ENCODE peak calls at places on chromosomes 2 and 18, in five cellular contexts. V, N, L, Q and O are unnamed samples.

GRCh38 chr2:192978317-192978874 is 783.7 kb upstream of the TMEFF2 start:
- DNase-seq in L (no peak), N (no peak), Q (no peak), V (no peak), O (no peak)

GRCh38 chr2:211407076-211407475 is 850.7 kb downstream of the CPS1 start:
- DNase-seq in V (no peak), N (no peak), L (no peak), Q (no peak), O (no peak)

GRCh38 chr18:9474103-9474982 is 970 bp upstream of the RALBP1 start:
- DNase-seq in L (no peak), N (peak; percentile 19), Q (peak; percentile 91), V (peak; percentile 73), O (no peak)

GRCh38 chr2:98382739-98383138 is 36.5 kb downstream of the CNGA3 start:
- DNase-seq in Q (no peak), V (no peak), N (no peak), L (no peak), O (no peak)

GRCh38 chr2:121102949-121103348 is 182.1 kb downstream of the TFCP2L1 start:
- DNase-seq in L (no peak), V (no peak), N (no peak), Q (no peak), O (no peak)

GRCh38 chr18:46061796-46062195 is 10.3 kb downstream of the PSTPIP2 start:
- DNase-seq in N (no peak), L (no peak), Q (no peak), V (no peak), O (no peak)

GRCh38 chr2:236174608-236175001 is 6.4 kb upstream of the GBX2 start:
- DNase-seq in N (peak; percentile 57), L (no peak), V (no peak), Q (no peak), O (no peak)

GRCh38 chr2:238389985-238390682 is 36.6 kb upstream of the ASB1 start:
- DNase-seq in N (no peak), V (peak; percentile 23), Q (no peak), L (no peak), O (no peak)

GRCh38 chr2:223005496-223005895 is 46.5 kb upstream of the KCNE4 start:
- DNase-seq in L (no peak), V (peak; percentile 25), Q (peak; percentile 24), N (no peak), O (no peak)

GRCh38 chr2:217258170-217258569 is 398.3 kb upstream of the TNP1 start:
- DNase-seq in L (no peak), V (no peak), N (no peak), Q (no peak), O (no peak)

GRCh38 chr2:16254356-16254965 is 314.1 kb downstream of the MYCN start:
- DNase-seq in L (no peak), Q (no peak), V (no peak), N (no peak), O (no peak)

GRCh38 chr18:3329471-3329870 is 67.5 kb downstream of the MYL12B start:
- DNase-seq in L (no peak), V (no peak), Q (no peak), N (peak; percentile 95), O (no peak)

GRCh38 chr2:172624996-172625395 is 69.1 kb downstream of the PDK1 start:
- DNase-seq in Q (no peak), V (peak; percentile 61), N (no peak), L (no peak), O (no peak)

GRCh38 chr2:30235008-30235655 is 3.8 kb downstream of the LBH start:
- DNase-seq in Q (no peak), N (no peak), L (no peak), V (peak; percentile 60), O (no peak)

GRCh38 chr18:31880186-31880898 is 62.6 kb downstream of the TRAPPC8 start:
- DNase-seq in N (no peak), Q (no peak), V (no peak), L (no peak), O (no peak)

GRCh38 chr2:4674007-4674406 is 970.6 kb downstream of the DCDC2C start:
- DNase-seq in Q (no peak), N (no peak), L (no peak), V (no peak), O (no peak)

GRCh38 chr2:149192425-149192824 is 138.0 kb upstream of the LYPD6 start:
- DNase-seq in L (no peak), V (no peak), N (peak; percentile 41), Q (no peak), O (no peak)

GRCh38 chr2:68336192-68336591 is 16.4 kb upstream of the CNRIP1 start:
- DNase-seq in Q (peak; percentile 5), N (no peak), L (no peak), V (peak; percentile 83), O (no peak)

GRCh38 chr2:5070257-5070656 is 621.9 kb upstream of the SOX11 start:
- DNase-seq in V (no peak), L (no peak), N (peak; percentile 78), Q (no peak), O (no peak)

GRCh38 chr18:9139400-9140039 is 2.9 kb downstream of the ANKRD12 start:
- DNase-seq in Q (no peak), L (no peak), N (no peak), V (no peak), O (no peak)

GRCh38 chr18:58004317-58004716 is 39.7 kb upstream of the NEDD4L start:
- DNase-seq in V (peak; percentile 81), N (no peak), Q (peak; percentile 66), L (no peak), O (no peak)

GRCh38 chr2:177478029-177478428 is 85.5 kb downstream of the AGPS start:
- DNase-seq in V (no peak), L (no peak), Q (no peak), N (peak; percentile 63), O (no peak)

GRCh38 chr18:47036298-47036874 is 965 bp upstream of the ELOA2 start:
- DNase-seq in L (no peak), N (peak; percentile 56), V (peak; percentile 28), Q (peak; percentile 42), O (no peak)

GRCh38 chr2:28736034-28736433 is 15.6 kb upstream of the PPP1CB start:
- DNase-seq in L (no peak), V (no peak), Q (no peak), N (no peak), O (no peak)

DNA sequence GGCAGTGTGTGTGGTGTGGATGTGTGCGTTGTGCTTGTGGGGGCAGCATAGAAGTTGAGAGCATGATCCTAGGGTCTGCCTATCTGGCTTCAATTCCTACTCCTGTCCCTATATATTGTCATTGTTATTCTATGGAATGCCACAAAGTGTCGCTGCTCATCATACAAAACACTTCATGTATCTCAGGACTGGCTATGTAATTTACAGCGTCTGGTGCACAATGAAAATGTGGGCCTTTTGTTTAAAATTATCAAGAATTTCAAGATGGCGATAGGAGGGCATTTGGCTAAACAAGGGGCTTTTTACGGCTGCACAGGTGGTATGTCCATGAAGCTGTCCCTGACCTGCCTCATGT is 3.4 kb downstream of the SERPINB2 start:
- DNase-seq in V (peak; percentile 18), L (no peak), N (no peak), Q (peak; percentile 41), O (no peak)
- H3K79me1 ChIP-seq in V (no peaks in the 10 kb centered on the region), L (no peaks in the 10 kb centered on the region), N (no peaks in the 10 kb centered on the region), Q (no peaks in the 10 kb centered on the region), O (no peaks in the 10 kb centered on the region)

GRCh38 chr2:160228141-160228963 is 28.3 kb upstream of the ITGB6 start:
- DNase-seq in N (no peak), L (no peak), V (peak; percentile 87), Q (peak; percentile 85), O (no peak)
- H3K79me1 ChIP-seq in N (no peaks in the 10 kb centered on the region), L (no peaks in the 10 kb centered on the region), V (peaks cover 6% of the 10 kb centered on the region), Q (peaks cover 8% of the 10 kb centered on the region), O (no peaks in the 10 kb centered on the region)

DNA sequence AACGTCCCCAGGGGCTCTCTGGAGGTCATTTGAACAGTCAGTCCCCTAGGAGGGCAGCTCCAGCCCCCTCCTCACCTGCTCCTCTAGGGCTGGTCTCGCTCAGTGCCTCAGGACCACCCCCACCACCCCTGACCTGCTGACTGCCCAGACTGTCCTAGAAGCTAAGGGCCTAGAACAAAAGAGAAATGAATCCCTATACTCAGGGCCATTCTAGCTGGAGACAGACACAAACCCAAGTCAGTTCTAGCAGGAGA is 83.0 kb downstream of the HS1BP3 start:
- DNase-seq in V (no peak), Q (no peak), L (no peak), N (no peak), O (no peak)
- H3K79me1 ChIP-seq in V (no peaks in the 10 kb centered on the region), Q (no peaks in the 10 kb centered on the region), L (no peaks in the 10 kb centered on the region), N (no peaks in the 10 kb centered on the region), O (no peaks in the 10 kb centered on the region)

GRCh38 chr18:48993586-48993985 is 42.8 kb upstream of the SMAD7 start:
- DNase-seq in V (peak; percentile 66), Q (peak; percentile 63), N (no peak), L (no peak), O (no peak)
- H3K79me1 ChIP-seq in V (peaks cover 30% of the 10 kb centered on the region), Q (no peaks in the 10 kb centered on the region), N (no peaks in the 10 kb centered on the region), L (no peaks in the 10 kb centered on the region), O (no peaks in the 10 kb centered on the region)

DNA sequence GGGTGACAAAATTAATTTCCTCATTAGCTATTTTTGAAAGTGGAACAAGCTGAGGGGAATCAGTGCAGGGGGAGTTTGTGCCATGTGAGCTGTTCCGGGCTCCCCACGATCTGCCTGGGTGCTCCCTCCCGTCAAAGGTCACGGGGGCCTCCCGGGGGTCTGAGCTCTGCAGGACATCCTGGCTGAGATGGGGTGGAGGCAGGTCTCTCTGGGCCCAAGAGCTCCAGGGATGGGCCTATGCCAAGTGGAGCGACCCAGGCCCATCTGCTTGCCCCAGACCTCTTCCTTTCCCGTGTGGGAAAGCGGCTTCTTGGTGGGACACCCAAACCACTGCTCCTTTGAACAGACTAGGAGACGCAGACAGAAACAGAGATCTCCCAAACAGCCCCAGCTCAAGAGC is 143.3 kb upstream of the ID2 start:
- DNase-seq in V (no peak), N (no peak), Q (no peak), L (no peak), O (no peak)
- H3K79me1 ChIP-seq in V (no peaks in the 10 kb centered on the region), N (no peaks in the 10 kb centered on the region), Q (no peaks in the 10 kb centered on the region), L (no peaks in the 10 kb centered on the region), O (no peaks in the 10 kb centered on the region)

GRCh38 chr2:14632133-14632936 is at the start of gene LRATD1:
- DNase-seq in L (peak; percentile 89), V (peak; percentile 55), Q (peak; percentile 68), N (peak; percentile 91), O (peak; percentile 61)

GRCh38 chr2:14633031-14633430 is 514 bp downstream of the LRATD1 start:
- DNase-seq in N (peak; percentile 9), Q (peak; percentile 1), V (no peak), L (no peak), O (no peak)

GRCh38 chr2:14626873-14627272 is 5.6 kb upstream of the LRATD1 start:
- DNase-seq in Q (no peak), L (no peak), N (no peak), V (no peak), O (no peak)

GRCh38 chr2:14631676-14632075 is 841 bp upstream of the LRATD1 start:
- DNase-seq in L (no peak), N (no peak), Q (no peak), V (no peak), O (no peak)

DNA sequence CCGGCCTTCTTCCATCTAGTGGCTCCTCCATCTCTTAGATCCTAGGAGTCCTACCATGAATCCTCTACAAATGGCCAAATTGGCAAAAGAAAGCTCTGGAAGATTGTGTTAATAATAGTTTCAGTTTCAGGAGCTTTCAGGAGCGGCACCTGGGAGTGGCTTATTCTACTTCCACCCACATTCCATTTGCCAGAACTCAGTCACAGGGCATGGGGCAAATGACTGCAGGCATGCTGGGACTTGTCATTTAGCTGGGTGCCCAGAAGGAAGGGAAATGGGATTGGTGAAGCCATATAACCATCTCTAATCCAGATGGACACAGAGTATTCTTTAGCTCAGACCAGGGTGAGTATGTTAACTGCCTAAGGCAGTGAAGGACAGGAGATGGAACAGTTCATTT is 3.6 kb upstream of the LRATD1 start:
- DNase-seq in Q (no peak), N (no peak), L (no peak), V (no peak), O (no peak)
- H3K79me1 ChIP-seq in Q (no peaks in the 10 kb centered on the region), N (no peaks in the 10 kb centered on the region), L (no peaks in the 10 kb centered on the region), V (no peaks in the 10 kb centered on the region), O (no peaks in the 10 kb centered on the region)